ENCODE peak calls at places on chromosome 14, in eight cellular contexts. H is A549; U is CD8-positive, alpha-beta T cell; M is A673; L is esophagus squamous epithelium; P is psoas muscle; F is keratinocyte; D is osteoblast. W is an unnamed sample.

GRCh38 chr14:64147126-64147790 is 146.9 kb downstream of the ESR2 start:
- DNase-seq in H (no peak), U (no peak), M (no peak), L (no peak), P (no peak), F (no peak), D (no peak), W (no peak)

GRCh38 chr14:93970589-93970966 is 5.8 kb downstream of the ASB2 start:
- DNase-seq in H (peak; percentile 31), U (peak; percentile 73), M (peak; percentile 15), L (no peak), P (no peak), F (no peak), D (peak; percentile 76), W (peak; percentile 38)

GRCh38 chr14:23564876-23565275 is 2.7 kb downstream of the AP1G2 start:
- DNase-seq in H (no peak), U (no peak), M (no peak), L (no peak), P (no peak), F (no peak), D (peak; percentile 14), W (no peak)

GRCh38 chr14:90820958-90821357 is 4.7 kb upstream of the TTC7B start:
- DNase-seq in H (no peak), U (peak; percentile 58), M (no peak), L (no peak), P (no peak), F (peak; percentile 23), D (peak; percentile 95), W (peak; percentile 86)

GRCh38 chr14:32761381-32761968 is 177.2 kb upstream of the NPAS3 start:
- DNase-seq in H (no peak), U (no peak), M (no peak), L (no peak), P (no peak), F (no peak), D (no peak), W (peak; percentile 2)

GRCh38 chr14:92759679-92760523 is 11.5 kb upstream of the LGMN start:
- DNase-seq in H (no peak), U (no peak), M (no peak), L (no peak), P (no peak), F (no peak), D (no peak), W (no peak)

GRCh38 chr14:74785056-74785613 is 22.0 kb downstream of the YLPM1 start:
- DNase-seq in H (no peak), U (no peak), M (peak; percentile 26), L (no peak), P (no peak), F (no peak), D (no peak), W (no peak)

GRCh38 chr14:73741386-73741875 is 27.2 kb upstream of the PNMA1 start:
- DNase-seq in H (no peak), U (peak; percentile 75), M (peak; percentile 88), L (no peak), P (peak; percentile 71), F (no peak), D (peak; percentile 94), W (peak; percentile 91)

GRCh38 chr14:54253195-54253947 is 143.4 kb upstream of the CDKN3 start:
- DNase-seq in H (peak; percentile 33), U (no peak), M (no peak), L (no peak), P (no peak), F (peak; percentile 81), D (no peak), W (peak; percentile 74)

GRCh38 chr14:89424241-89424640 is 7.2 kb upstream of the FOXN3 start:
- DNase-seq in H (no peak), U (no peak), M (no peak), L (no peak), P (no peak), F (no peak), D (no peak), W (no peak)

GRCh38 chr14:67457782-67458181 is 30.7 kb downstream of the TMEM229B start:
- DNase-seq in H (no peak), U (no peak), M (no peak), L (no peak), P (peak; percentile 44), F (no peak), D (no peak), W (no peak)

GRCh38 chr14:50116986-50117385 is 614 bp upstream of the VCPKMT start:
- DNase-seq in H (no peak), U (no peak), M (no peak), L (no peak), P (no peak), F (no peak), D (no peak), W (no peak)

GRCh38 chr14:96309907-96310330 is 53.2 kb downstream of the ATG2B start:
- DNase-seq in H (peak; percentile 8), U (no peak), M (peak; percentile 9), L (no peak), P (no peak), F (no peak), D (no peak), W (no peak)
- TF ChIP-seq CTCF in H (peak; percentile 35), U (no peak), M (peak; percentile 21), L (no peak), P (no peak), F (no peak), D (no peak), W (no peak)

DNA sequence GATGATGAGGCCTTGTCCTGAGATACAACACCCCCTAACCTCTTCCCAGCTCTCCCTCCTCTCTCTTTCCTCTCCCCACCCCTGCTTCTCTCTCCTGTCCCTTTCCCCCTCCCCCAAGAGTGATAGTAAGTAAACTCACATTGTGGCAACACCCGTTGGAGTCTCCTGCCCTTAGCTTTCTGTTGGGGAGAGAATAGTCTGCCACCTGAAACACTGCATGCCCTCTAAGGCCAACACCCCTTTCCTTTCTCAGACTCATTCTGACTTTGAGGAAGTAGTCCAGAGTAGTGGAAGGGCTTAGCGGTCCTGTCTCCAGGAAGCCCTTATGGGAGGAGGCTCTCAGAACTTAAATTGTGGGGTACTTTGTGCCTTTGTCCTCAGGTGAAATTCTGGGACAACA is 95.2 kb downstream of the PRKCH start:
- DNase-seq in H (no peak), U (no peak), M (no peak), L (no peak), P (no peak), F (no peak), D (no peak), W (no peak)
- H3K27ac ChIP-seq in H (no peak overlapping the region), U (no peak overlapping the region), M (no peak overlapping the region), L (peak overlapping the region; percentile 9), P (no peak overlapping the region), F (no peak overlapping the region), D (no peak overlapping the region), W (no peak overlapping the region)

GRCh38 chr14:79861111-79861510 is 350.2 kb downstream of the DIO2 start:
- DNase-seq in H (no peak), U (no peak), M (peak; percentile 45), L (no peak), P (no peak), F (no peak), D (no peak), W (no peak)
- TF ChIP-seq CTCF in H (no peak), U (no peak), M (peak; percentile 59), L (no peak), P (no peak), F (peak; percentile 35), D (no peak), W (no peak)

GRCh38 chr14:59425322-59425945 is 39.7 kb downstream of the GPR135 start:
- DNase-seq in H (no peak), U (no peak), M (no peak), L (no peak), P (no peak), F (no peak), D (peak; percentile 23), W (no peak)
- H3K27ac ChIP-seq in H (no peak overlapping the region), U (no peak overlapping the region), M (no peak overlapping the region), L (no peak overlapping the region), P (peak overlapping the region; percentile 3), F (no peak overlapping the region), D (no peak overlapping the region), W (no peak overlapping the region)

DNA sequence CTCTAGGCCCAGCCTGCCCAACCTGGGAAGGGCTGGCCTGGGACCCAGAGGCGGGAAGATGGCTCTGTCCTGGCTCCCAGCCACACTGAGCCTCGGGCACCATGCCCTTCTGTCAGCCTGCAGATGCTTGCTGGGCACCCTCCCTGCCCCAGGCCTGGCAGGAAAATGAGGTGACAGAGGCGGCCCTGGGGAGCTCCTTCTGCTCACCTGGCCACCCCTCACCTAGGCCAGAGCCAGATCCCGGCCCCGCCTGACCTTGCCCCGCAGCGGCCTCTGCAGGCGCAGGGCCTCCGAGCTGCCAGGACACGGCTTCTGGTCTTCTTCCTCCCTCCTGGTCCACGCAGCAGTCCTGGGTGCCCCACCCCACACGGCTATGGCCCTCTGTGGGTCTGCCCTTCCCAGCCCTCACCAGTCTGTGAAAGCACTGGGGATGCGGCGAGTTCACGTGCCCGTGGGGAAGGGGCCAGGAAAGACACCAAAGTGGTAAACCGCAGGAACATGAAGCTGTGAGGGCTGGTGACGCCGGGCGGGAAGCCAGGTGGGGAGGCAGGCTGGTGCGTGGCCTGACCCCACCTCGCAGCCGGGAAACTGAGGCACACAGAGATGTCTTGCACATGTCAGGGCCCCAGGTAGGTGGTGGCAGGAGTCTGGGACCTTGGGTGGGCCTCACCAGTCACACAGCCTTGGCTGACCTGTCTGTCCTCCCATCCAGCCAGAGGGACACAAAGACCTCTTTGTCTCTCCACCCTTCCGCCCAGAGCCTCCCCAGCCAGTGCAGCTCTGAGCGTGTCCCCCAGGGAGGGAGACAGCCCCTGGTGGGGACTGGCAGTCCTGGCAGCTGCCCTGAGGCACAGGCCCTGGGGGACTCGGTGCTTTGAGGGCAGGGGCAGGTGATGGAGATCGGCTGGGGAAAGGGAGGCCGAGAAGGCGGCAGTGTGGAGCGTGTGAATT is 12.8 kb downstream of the BAG5 start:
- DNase-seq in H (no peak), U (no peak), M (no peak), L (no peak), P (peak; percentile 31), F (no peak), D (peak; percentile 82), W (no peak)
- TF ChIP-seq CTCF in H (no peak), U (no peak), M (no peak), L (no peak), P (no peak), F (no peak), D (no peak), W (peak; percentile 9)

GRCh38 chr14:71959055-71959454 is 26.8 kb downstream of the RGS6 start:
- DNase-seq in H (no peak), U (no peak), M (peak; percentile 32), L (no peak), P (no peak), F (no peak), D (no peak), W (no peak)

GRCh38 chr14:71952381-71953363 is 20.4 kb downstream of the RGS6 start:
- DNase-seq in H (no peak), U (no peak), M (peak; percentile 59), L (no peak), P (no peak), F (no peak), D (no peak), W (no peak)

GRCh38 chr14:71961972-71962371 is 29.7 kb downstream of the RGS6 start:
- DNase-seq in H (no peak), U (no peak), M (no peak), L (no peak), P (no peak), F (no peak), D (no peak), W (no peak)

GRCh38 chr14:71960620-71961353 is 28.6 kb downstream of the RGS6 start:
- DNase-seq in H (no peak), U (no peak), M (no peak), L (no peak), P (no peak), F (no peak), D (no peak), W (no peak)

GRCh38 chr14:71956920-71957563 is 24.8 kb downstream of the RGS6 start:
- DNase-seq in H (no peak), U (no peak), M (no peak), L (no peak), P (no peak), F (no peak), D (no peak), W (no peak)
- H3K27ac ChIP-seq in H (no peak overlapping the region), U (no peak overlapping the region), M (no peak overlapping the region), L (no peak overlapping the region), P (no peak overlapping the region), F (no peak overlapping the region), D (no peak overlapping the region), W (no peak overlapping the region)

W was measured in RWPE1.